ENCODE peak calls at places on chromosomes 13 and 19, in five cellular contexts. R is mesothelial cell of epicardium; Z is CD4-positive, alpha-beta memory T cell; M is stimulated activated CD8-positive, alpha-beta memory T cell treated with anti-CD3 and anti-CD28 coated beads, Interleukin-15, amount 100 ng/mL, for 4 hours; O is GM12865. B is an unnamed sample.

GRCh38 chr19:46384396-46384795 is 29.0 kb downstream of the CCDC8 start:
- DNase-seq in Z (no peak), R (no peak), O (no peak), M (no peak), B (no peak)

GRCh38 chr19:30637926-30638325 is 265.7 kb downstream of the ZNF536 start:
- DNase-seq in Z (no peak), M (no peak), O (no peak), R (no peak), B (no peak)

GRCh38 chr19:46756544-46756888 is 10.3 kb upstream of the STRN4 start:
- DNase-seq in Z (no peak), O (no peak), M (no peak), R (no peak), B (no peak)

GRCh38 chr19:28519218-28519779 is 693.7 kb downstream of the UQCRFS1 start:
- DNase-seq in Z (no peak), O (no peak), R (no peak), M (no peak), B (no peak)

GRCh38 chr19:41172297-41173164 is 20.5 kb upstream of the CYP2S1 start:
- DNase-seq in Z (no peak), M (no peak), O (no peak), R (no peak), B (no peak)

GRCh38 chr13:112177889-112178288 is 110.9 kb downstream of the SOX1 start:
- DNase-seq in R (peak), Z (no peak), M (no peak), O (no peak), B (no peak)

GRCh38 chr19:49766938-49767315 is at the start of gene AP2A1:
- DNase-seq in M (no peak), O (no peak), R (no peak), Z (no peak), B (no peak)

GRCh38 chr19:27975419-27976005 is 1237.4 kb downstream of the UQCRFS1 start:
- DNase-seq in M (no peak), R (no peak), O (peak), Z (no peak), B (no peak)

GRCh38 chr19:10555613-10555979 is 10.2 kb downstream of the KRI1 start:
- DNase-seq in Z (no peak), M (no peak), O (no peak), R (no peak), B (no peak)

GRCh38 chr13:103371271-103371670 is 305.1 kb upstream of the SLC10A2 start:
- DNase-seq in M (no peak), R (no peak), Z (no peak), O (no peak), B (no peak)

GRCh38 chr13:80339841-80340642 is 884 bp downstream of the SPRY2 start:
- DNase-seq in O (peak), Z (no peak), M (no peak), R (peak), B (no peak)

GRCh38 chr19:46637224-46637623 is 1.2 kb upstream of the GNG8 start:
- DNase-seq in M (no peak), R (no peak), Z (no peak), O (no peak), B (no peak)

GRCh38 chr19:49852631-49853126 is 1.7 kb downstream of the PTOV1 start:
- DNase-seq in O (no peak), M (no peak), R (no peak), Z (no peak), B (no peak)

GRCh38 chr13:85650613-85651012 is 148.6 kb downstream of the SLITRK6 start:
- DNase-seq in O (no peak), R (no peak), Z (no peak), M (no peak), B (no peak)

GRCh38 chr13:113157206-113157928 is 1.1 kb upstream of the PROZ start:
- DNase-seq in O (no peak), M (no peak), R (no peak), Z (no peak), B (no peak)

B was measured in cerebellar nuclear complex.